ENCODE peak calls at places on chromosomes 13 and 19, in ten cellular contexts. One of them, this sample, is unnamed.

GRCh38 chr13:113855012-113855921 is 8.6 kb downstream of the GAS6 start:
- DNase-seq in GM12878: no peak
- DNase-seq in left colon: peak; percentile 66
- DNase-seq in OCI-LY7: no peak
- DNase-seq in AG09319: no peak
- DNase-seq in uterus: peak; percentile 29
- DNase-seq in MCF 10A: no peak
- DNase-seq in sciatic nerve: no peak
- DNase-seq in NCI-H460: no peak
- DNase-seq in CD4-positive, alpha-beta memory T cell: no peak
- DNase-seq in this sample: peak; percentile 74

GRCh38 chr19:51366999-51367564 is 894 bp upstream of the ETFB start:
- DNase-seq in GM12878: no peak
- DNase-seq in left colon: peak; percentile 59
- DNase-seq in OCI-LY7: peak; percentile 68
- DNase-seq in AG09319: no peak
- DNase-seq in uterus: no peak
- DNase-seq in MCF 10A: no peak
- DNase-seq in sciatic nerve: peak; percentile 78
- DNase-seq in NCI-H460: no peak
- DNase-seq in CD4-positive, alpha-beta memory T cell: peak; percentile 70
- DNase-seq in this sample: no peak

GRCh38 chr13:31032574-31033095 is 100.2 kb downstream of the TEX26 start:
- DNase-seq in GM12878: no peak
- DNase-seq in left colon: no peak
- DNase-seq in OCI-LY7: no peak
- DNase-seq in AG09319: no peak
- DNase-seq in uterus: no peak
- DNase-seq in MCF 10A: no peak
- DNase-seq in sciatic nerve: no peak
- DNase-seq in NCI-H460: no peak
- DNase-seq in CD4-positive, alpha-beta memory T cell: no peak
- DNase-seq in this sample: no peak

GRCh38 chr19:45779231-45780145 is 2.8 kb downstream of the DMPK start:
- DNase-seq in GM12878: peak; percentile 63
- DNase-seq in left colon: peak; percentile 97
- DNase-seq in OCI-LY7: peak; percentile 86
- DNase-seq in AG09319: no peak
- DNase-seq in uterus: peak; percentile 94
- DNase-seq in MCF 10A: peak; percentile 95
- DNase-seq in sciatic nerve: peak; percentile 94
- DNase-seq in NCI-H460: peak; percentile 82
- DNase-seq in CD4-positive, alpha-beta memory T cell: peak; percentile 87
- DNase-seq in this sample: no peak

GRCh38 chr13:33910267-33910666 is 92.3 kb downstream of the RFC3 start:
- DNase-seq in GM12878: no peak
- DNase-seq in left colon: no peak
- DNase-seq in OCI-LY7: no peak
- DNase-seq in AG09319: no peak
- DNase-seq in uterus: no peak
- DNase-seq in MCF 10A: no peak
- DNase-seq in sciatic nerve: no peak
- DNase-seq in NCI-H460: no peak
- DNase-seq in CD4-positive, alpha-beta memory T cell: no peak
- DNase-seq in this sample: no peak

GRCh38 chr13:24680921-24681585 is 845 bp downstream of the ATP12A start:
- DNase-seq in GM12878: no peak
- DNase-seq in left colon: no peak
- DNase-seq in OCI-LY7: no peak
- DNase-seq in AG09319: no peak
- DNase-seq in uterus: no peak
- DNase-seq in MCF 10A: no peak
- DNase-seq in sciatic nerve: no peak
- DNase-seq in NCI-H460: no peak
- DNase-seq in CD4-positive, alpha-beta memory T cell: no peak
- DNase-seq in this sample: no peak

GRCh38 chr13:94712812-94713555 is 639 bp upstream of the SOX21 start:
- DNase-seq in GM12878: no peak
- DNase-seq in left colon: no peak
- DNase-seq in OCI-LY7: no peak
- DNase-seq in AG09319: peak; percentile 11
- DNase-seq in uterus: no peak
- DNase-seq in MCF 10A: peak; percentile 9
- DNase-seq in sciatic nerve: no peak
- DNase-seq in NCI-H460: no peak
- DNase-seq in CD4-positive, alpha-beta memory T cell: no peak
- DNase-seq in this sample: peak; percentile 82

GRCh38 chr19:5679289-5680082 is 830 bp downstream of the MICOS13 start:
- DNase-seq in GM12878: no peak
- DNase-seq in left colon: peak; percentile 48
- DNase-seq in OCI-LY7: no peak
- DNase-seq in AG09319: no peak
- DNase-seq in uterus: no peak
- DNase-seq in MCF 10A: no peak
- DNase-seq in sciatic nerve: no peak
- DNase-seq in NCI-H460: no peak
- DNase-seq in CD4-positive, alpha-beta memory T cell: no peak
- DNase-seq in this sample: no peak

GRCh38 chr13:99322297-99323103 is 15.3 kb upstream of the GPR183 start:
- DNase-seq in GM12878: peak; percentile 85
- DNase-seq in left colon: no peak
- DNase-seq in OCI-LY7: no peak
- DNase-seq in AG09319: peak; percentile 38
- DNase-seq in uterus: no peak
- DNase-seq in MCF 10A: peak; percentile 60
- DNase-seq in sciatic nerve: no peak
- DNase-seq in NCI-H460: no peak
- DNase-seq in CD4-positive, alpha-beta memory T cell: peak; percentile 72
- DNase-seq in this sample: no peak

GRCh38 chr19:49890349-49891311 is 6.1 kb downstream of the IL4I1 start:
- DNase-seq in GM12878: no peak
- DNase-seq in left colon: peak; percentile 76
- DNase-seq in OCI-LY7: peak; percentile 77
- DNase-seq in AG09319: no peak
- DNase-seq in uterus: no peak
- DNase-seq in MCF 10A: no peak
- DNase-seq in sciatic nerve: peak; percentile 71
- DNase-seq in NCI-H460: no peak
- DNase-seq in CD4-positive, alpha-beta memory T cell: peak; percentile 79
- DNase-seq in this sample: no peak

GRCh38 chr13:35836476-35836875 is 294.7 kb downstream of the DCLK1 start:
- DNase-seq in GM12878: no peak
- DNase-seq in left colon: no peak
- DNase-seq in OCI-LY7: no peak
- DNase-seq in AG09319: no peak
- DNase-seq in uterus: no peak
- DNase-seq in MCF 10A: no peak
- DNase-seq in sciatic nerve: no peak
- DNase-seq in NCI-H460: no peak
- DNase-seq in CD4-positive, alpha-beta memory T cell: no peak
- DNase-seq in this sample: no peak

GRCh38 chr13:39263531-39263930 is 225.3 kb downstream of the NHLRC3 start:
- DNase-seq in GM12878: no peak
- DNase-seq in left colon: no peak
- DNase-seq in OCI-LY7: no peak
- DNase-seq in AG09319: no peak
- DNase-seq in uterus: no peak
- DNase-seq in MCF 10A: no peak
- DNase-seq in sciatic nerve: no peak
- DNase-seq in NCI-H460: no peak
- DNase-seq in CD4-positive, alpha-beta memory T cell: no peak
- DNase-seq in this sample: no peak

GRCh38 chr13:75359266-75359665 is 122.7 kb downstream of the TBC1D4 start:
- DNase-seq in GM12878: no peak
- DNase-seq in left colon: no peak
- DNase-seq in OCI-LY7: no peak
- DNase-seq in AG09319: peak; percentile 41
- DNase-seq in uterus: no peak
- DNase-seq in MCF 10A: peak; percentile 76
- DNase-seq in sciatic nerve: no peak
- DNase-seq in NCI-H460: no peak
- DNase-seq in CD4-positive, alpha-beta memory T cell: no peak
- DNase-seq in this sample: no peak

GRCh38 chr13:30308548-30308947 is 1.2 kb upstream of the KATNAL1 start:
- DNase-seq in GM12878: no peak
- DNase-seq in left colon: no peak
- DNase-seq in OCI-LY7: peak; percentile 24
- DNase-seq in AG09319: no peak
- DNase-seq in uterus: no peak
- DNase-seq in MCF 10A: peak; percentile 53
- DNase-seq in sciatic nerve: no peak
- DNase-seq in NCI-H460: no peak
- DNase-seq in CD4-positive, alpha-beta memory T cell: no peak
- DNase-seq in this sample: no peak

GRCh38 chr19:44909775-44910174 is 4.2 kb downstream of the APOE start:
- DNase-seq in GM12878: no peak
- DNase-seq in left colon: no peak
- DNase-seq in OCI-LY7: no peak
- DNase-seq in AG09319: no peak
- DNase-seq in uterus: no peak
- DNase-seq in MCF 10A: no peak
- DNase-seq in sciatic nerve: no peak
- DNase-seq in NCI-H460: no peak
- DNase-seq in CD4-positive, alpha-beta memory T cell: no peak
- DNase-seq in this sample: no peak

GRCh38 chr13:51729853-51730553 is 74.0 kb downstream of the DHRS12 start:
- DNase-seq in GM12878: no peak
- DNase-seq in left colon: no peak
- DNase-seq in OCI-LY7: no peak
- DNase-seq in AG09319: no peak
- DNase-seq in uterus: peak; percentile 81
- DNase-seq in MCF 10A: peak; percentile 75
- DNase-seq in sciatic nerve: no peak
- DNase-seq in NCI-H460: peak; percentile 2
- DNase-seq in CD4-positive, alpha-beta memory T cell: no peak
- DNase-seq in this sample: no peak

GRCh38 chr13:97911311-97912138 is 42.0 kb upstream of the IPO5 start:
- DNase-seq in GM12878: no peak
- DNase-seq in left colon: peak; percentile 4
- DNase-seq in OCI-LY7: peak; percentile 21
- DNase-seq in AG09319: no peak
- DNase-seq in uterus: no peak
- DNase-seq in MCF 10A: peak; percentile 46
- DNase-seq in sciatic nerve: no peak
- DNase-seq in NCI-H460: peak; percentile 2
- DNase-seq in CD4-positive, alpha-beta memory T cell: no peak
- DNase-seq in this sample: no peak

GRCh38 chr13:58843071-58843470 is 1211.5 kb downstream of the PCDH17 start:
- DNase-seq in GM12878: no peak
- DNase-seq in left colon: no peak
- DNase-seq in OCI-LY7: no peak
- DNase-seq in AG09319: no peak
- DNase-seq in uterus: no peak
- DNase-seq in MCF 10A: no peak
- DNase-seq in sciatic nerve: no peak
- DNase-seq in NCI-H460: no peak
- DNase-seq in CD4-positive, alpha-beta memory T cell: no peak
- DNase-seq in this sample: no peak

GRCh38 chr13:32019612-32020233 is 11.9 kb upstream of the FRY start:
- DNase-seq in GM12878: peak; percentile 17
- DNase-seq in left colon: peak; percentile 41
- DNase-seq in OCI-LY7: peak; percentile 58
- DNase-seq in AG09319: peak; percentile 46
- DNase-seq in uterus: peak; percentile 39
- DNase-seq in MCF 10A: peak; percentile 63
- DNase-seq in sciatic nerve: no peak
- DNase-seq in NCI-H460: peak; percentile 46
- DNase-seq in CD4-positive, alpha-beta memory T cell: no peak
- DNase-seq in this sample: no peak

GRCh38 chr13:89514534-89515312 is 1832.8 kb upstream of the MIR17HG start:
- DNase-seq in GM12878: no peak
- DNase-seq in left colon: no peak
- DNase-seq in OCI-LY7: no peak
- DNase-seq in AG09319: no peak
- DNase-seq in uterus: no peak
- DNase-seq in MCF 10A: peak; percentile 65
- DNase-seq in sciatic nerve: no peak
- DNase-seq in NCI-H460: peak; percentile 55
- DNase-seq in CD4-positive, alpha-beta memory T cell: no peak
- DNase-seq in this sample: no peak

GRCh38 chr19:16323532-16323931 is 1.1 kb upstream of the KLF2 start:
- DNase-seq in GM12878: no peak
- DNase-seq in left colon: no peak
- DNase-seq in OCI-LY7: no peak
- DNase-seq in AG09319: no peak
- DNase-seq in uterus: no peak
- DNase-seq in MCF 10A: no peak
- DNase-seq in sciatic nerve: no peak
- DNase-seq in NCI-H460: no peak
- DNase-seq in CD4-positive, alpha-beta memory T cell: no peak
- DNase-seq in this sample: no peak

GRCh38 chr19:49800771-49801170 is 12.3 kb downstream of the FUZ start:
- DNase-seq in GM12878: no peak
- DNase-seq in left colon: no peak
- DNase-seq in OCI-LY7: no peak
- DNase-seq in AG09319: no peak
- DNase-seq in uterus: no peak
- DNase-seq in MCF 10A: no peak
- DNase-seq in sciatic nerve: no peak
- DNase-seq in NCI-H460: no peak
- DNase-seq in CD4-positive, alpha-beta memory T cell: no peak
- DNase-seq in this sample: no peak

GRCh38 chr19:2703691-2704216 is 1.3 kb upstream of the GNG7 start:
- DNase-seq in GM12878: no peak
- DNase-seq in left colon: no peak
- DNase-seq in OCI-LY7: no peak
- DNase-seq in AG09319: no peak
- DNase-seq in uterus: no peak
- DNase-seq in MCF 10A: peak; percentile 34
- DNase-seq in sciatic nerve: no peak
- DNase-seq in NCI-H460: no peak
- DNase-seq in CD4-positive, alpha-beta memory T cell: no peak
- DNase-seq in this sample: no peak

GRCh38 chr19:49570138-49570856 is 10.1 kb downstream of the NOSIP start:
- DNase-seq in GM12878: no peak
- DNase-seq in left colon: peak; percentile 72
- DNase-seq in OCI-LY7: peak; percentile 92
- DNase-seq in AG09319: peak; percentile 60
- DNase-seq in uterus: peak; percentile 43
- DNase-seq in MCF 10A: peak; percentile 91
- DNase-seq in sciatic nerve: no peak
- DNase-seq in NCI-H460: peak; percentile 80
- DNase-seq in CD4-positive, alpha-beta memory T cell: peak; percentile 84
- DNase-seq in this sample: no peak

GRCh38 chr19:38070573-38070972 is 153.4 kb downstream of the DPF1 start:
- DNase-seq in GM12878: no peak
- DNase-seq in left colon: no peak
- DNase-seq in OCI-LY7: no peak
- DNase-seq in AG09319: peak; percentile 3
- DNase-seq in uterus: no peak
- DNase-seq in MCF 10A: peak; percentile 55
- DNase-seq in sciatic nerve: no peak
- DNase-seq in NCI-H460: peak; percentile 27
- DNase-seq in CD4-positive, alpha-beta memory T cell: no peak
- DNase-seq in this sample: no peak

GRCh38 chr13:20702945-20703784 is at the start of gene IL17D:
- DNase-seq in GM12878: no peak
- DNase-seq in left colon: peak; percentile 49
- DNase-seq in OCI-LY7: peak; percentile 57
- DNase-seq in AG09319: no peak
- DNase-seq in uterus: no peak
- DNase-seq in MCF 10A: no peak
- DNase-seq in sciatic nerve: no peak
- DNase-seq in NCI-H460: no peak
- DNase-seq in CD4-positive, alpha-beta memory T cell: peak; percentile 44
- DNase-seq in this sample: no peak

GRCh38 chr19:8702350-8702749 is 3.8 kb upstream of the ACTL9 start:
- DNase-seq in GM12878: no peak
- DNase-seq in left colon: no peak
- DNase-seq in OCI-LY7: no peak
- DNase-seq in AG09319: no peak
- DNase-seq in uterus: no peak
- DNase-seq in MCF 10A: no peak
- DNase-seq in sciatic nerve: no peak
- DNase-seq in NCI-H460: no peak
- DNase-seq in CD4-positive, alpha-beta memory T cell: peak; percentile 68
- DNase-seq in this sample: no peak

GRCh38 chr19:16795731-16796130 is 33.5 kb upstream of the SIN3B start:
- DNase-seq in GM12878: no peak
- DNase-seq in left colon: no peak
- DNase-seq in OCI-LY7: peak; percentile 25
- DNase-seq in AG09319: no peak
- DNase-seq in uterus: no peak
- DNase-seq in MCF 10A: peak; percentile 3
- DNase-seq in sciatic nerve: no peak
- DNase-seq in NCI-H460: no peak
- DNase-seq in CD4-positive, alpha-beta memory T cell: no peak
- DNase-seq in this sample: no peak